ENCODE peak calls at places on chromosome 1, in four cellular contexts. One of them, this sample, is unnamed.
A peak's percentile ranks its signal among the peaks of the same experiment; 100 is the strongest.

GRCh38 chr1:210441028-210441427 is 112.3 kb downstream of the HHAT start:
- DNase-seq in AG08396: no peak
- DNase-seq in GM12892: no peak
- DNase-seq in brain microvascular endothelial cell: no peak
- DNase-seq in this sample: no peak

GRCh38 chr1:55067022-55067781 is 27.9 kb downstream of the PCSK9 start:
- DNase-seq in AG08396: no peak
- DNase-seq in GM12892: no peak
- DNase-seq in brain microvascular endothelial cell: no peak
- DNase-seq in this sample: no peak

GRCh38 chr1:209926045-209926444 is 12.0 kb upstream of the SYT14 start:
- DNase-seq in AG08396: peak; percentile 61
- DNase-seq in GM12892: no peak
- DNase-seq in brain microvascular endothelial cell: peak; percentile 76
- DNase-seq in this sample: no peak

GRCh38 chr1:58814251-58815068 is 30.6 kb upstream of the JUN start:
- DNase-seq in AG08396: no peak
- DNase-seq in GM12892: no peak
- DNase-seq in brain microvascular endothelial cell: peak; percentile 52
- DNase-seq in this sample: peak; percentile 83

GRCh38 chr1:70043806-70044205 is 161.6 kb downstream of the LRRC40 start:
- DNase-seq in AG08396: peak; percentile 5
- DNase-seq in GM12892: no peak
- DNase-seq in brain microvascular endothelial cell: peak; percentile 82
- DNase-seq in this sample: peak; percentile 7

GRCh38 chr1:24981632-24982007 is 51.5 kb upstream of the RUNX3 start:
- DNase-seq in AG08396: no peak
- DNase-seq in GM12892: no peak
- DNase-seq in brain microvascular endothelial cell: no peak
- DNase-seq in this sample: no peak

GRCh38 chr1:223276029-223276428 is 87.9 kb downstream of the SUSD4 start:
- DNase-seq in AG08396: no peak
- DNase-seq in GM12892: no peak
- DNase-seq in brain microvascular endothelial cell: no peak
- DNase-seq in this sample: no peak

GRCh38 chr1:4225091-4225490 is 325.0 kb upstream of the C1orf174 start:
- DNase-seq in AG08396: no peak
- DNase-seq in GM12892: no peak
- DNase-seq in brain microvascular endothelial cell: no peak
- DNase-seq in this sample: no peak

GRCh38 chr1:231508497-231508896 is 20.0 kb upstream of the TSNAX start:
- DNase-seq in AG08396: no peak
- DNase-seq in GM12892: no peak
- DNase-seq in brain microvascular endothelial cell: no peak
- DNase-seq in this sample: peak; percentile 42

GRCh38 chr1:183586455-183586854 is 3.8 kb downstream of the NCF2 start:
- DNase-seq in AG08396: no peak
- DNase-seq in GM12892: no peak
- DNase-seq in brain microvascular endothelial cell: no peak
- DNase-seq in this sample: no peak

GRCh38 chr1:10347109-10347508 is 51.8 kb upstream of the PGD start:
- DNase-seq in AG08396: no peak
- DNase-seq in GM12892: no peak
- DNase-seq in brain microvascular endothelial cell: no peak
- DNase-seq in this sample: no peak

GRCh38 chr1:53286950-53287349 is 40.9 kb downstream of the LRP8 start:
- DNase-seq in AG08396: no peak
- DNase-seq in GM12892: no peak
- DNase-seq in brain microvascular endothelial cell: no peak
- DNase-seq in this sample: no peak

GRCh38 chr1:115428676-115429075 is 90.6 kb upstream of the NGF start:
- DNase-seq in AG08396: no peak
- DNase-seq in GM12892: no peak
- DNase-seq in brain microvascular endothelial cell: no peak
- DNase-seq in this sample: no peak

This sample was measured in trophoblast cell.